ENCODE peak calls at places on chromosomes 11 and 22, in four cellular contexts. One of them, this sample, is unnamed.

GRCh38 chr11:102573851-102574250 is 43.3 kb upstream of the MMP7 start:
- DNase-seq in naive thymus-derived CD4-positive, alpha-beta T cell: no peak
- DNase-seq in stomach: no peak
- DNase-seq in prostate gland: no peak
- DNase-seq in this sample: no peak

GRCh38 chr22:46329616-46330015 is 5.9 kb upstream of the TRMU start:
- DNase-seq in naive thymus-derived CD4-positive, alpha-beta T cell: no peak
- DNase-seq in stomach: no peak
- DNase-seq in prostate gland: no peak
- DNase-seq in this sample: no peak

GRCh38 chr22:29706493-29706892 is 13.3 kb upstream of the CABP7 start:
- DNase-seq in naive thymus-derived CD4-positive, alpha-beta T cell: no peak
- DNase-seq in stomach: no peak
- DNase-seq in prostate gland: no peak
- DNase-seq in this sample: no peak

GRCh38 chr11:362642-363442 is 6.5 kb upstream of the B4GALNT4 start:
- DNase-seq in naive thymus-derived CD4-positive, alpha-beta T cell: no peak
- DNase-seq in stomach: no peak
- DNase-seq in prostate gland: no peak
- DNase-seq in this sample: no peak

GRCh38 chr11:10459029-10459970 is 4.2 kb downstream of the AMPD3 start:
- DNase-seq in naive thymus-derived CD4-positive, alpha-beta T cell: peak
- DNase-seq in stomach: no peak
- DNase-seq in prostate gland: no peak
- DNase-seq in this sample: no peak

GRCh38 chr11:8342821-8343681 is 79.4 kb upstream of the LMO1 start:
- DNase-seq in naive thymus-derived CD4-positive, alpha-beta T cell: no peak
- DNase-seq in stomach: no peak
- DNase-seq in prostate gland: no peak
- DNase-seq in this sample: no peak

GRCh38 chr22:23773247-23774113 is 831 bp downstream of the MMP11 start:
- DNase-seq in naive thymus-derived CD4-positive, alpha-beta T cell: no peak
- DNase-seq in stomach: no peak
- DNase-seq in prostate gland: no peak
- DNase-seq in this sample: no peak

GRCh38 chr22:39494471-39495120 is 7.5 kb upstream of the MIEF1 start:
- DNase-seq in naive thymus-derived CD4-positive, alpha-beta T cell: no peak
- DNase-seq in stomach: no peak
- DNase-seq in prostate gland: no peak
- DNase-seq in this sample: no peak

GRCh38 chr11:35619754-35620640 is 1.7 kb downstream of the FJX1 start:
- DNase-seq in naive thymus-derived CD4-positive, alpha-beta T cell: no peak
- DNase-seq in stomach: no peak
- DNase-seq in prostate gland: no peak
- DNase-seq in this sample: no peak

GRCh38 chr22:37274380-37274862 is 7.9 kb upstream of the CYTH4 start:
- DNase-seq in naive thymus-derived CD4-positive, alpha-beta T cell: no peak
- DNase-seq in stomach: peak
- DNase-seq in prostate gland: no peak
- DNase-seq in this sample: no peak

GRCh38 chr22:24433868-24434471 is 6.6 kb downstream of the ADORA2A start:
- DNase-seq in naive thymus-derived CD4-positive, alpha-beta T cell: no peak
- DNase-seq in stomach: no peak
- DNase-seq in prostate gland: no peak
- DNase-seq in this sample: no peak

GRCh38 chr22:32796865-32797573 is 4.5 kb upstream of the TIMP3 start:
- DNase-seq in naive thymus-derived CD4-positive, alpha-beta T cell: peak
- DNase-seq in stomach: peak
- DNase-seq in prostate gland: peak
- DNase-seq in this sample: peak

DNA sequence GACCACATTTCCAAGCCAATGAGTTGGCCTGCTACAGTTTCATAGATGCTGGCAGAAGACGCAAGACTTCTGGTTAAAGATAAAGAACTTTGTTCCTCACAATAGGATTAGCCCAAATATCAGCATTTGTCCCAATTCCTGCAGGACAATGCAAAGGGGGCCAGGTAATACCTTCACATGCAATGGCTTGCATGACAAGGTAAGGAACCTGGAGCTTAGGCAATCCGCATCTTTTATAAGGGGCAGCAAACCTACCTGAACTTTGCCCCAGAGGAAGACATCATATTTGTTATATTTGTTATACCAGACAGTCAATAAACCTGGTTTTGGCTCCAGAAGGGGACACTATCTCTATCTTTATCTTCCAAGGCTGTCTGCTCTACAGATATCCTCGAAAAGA is 5.3 kb downstream of the P2RY6 start:
- DNase-seq in naive thymus-derived CD4-positive, alpha-beta T cell: no peak
- DNase-seq in stomach: no peak
- DNase-seq in prostate gland: no peak
- DNase-seq in this sample: no peak
- H3K27ac ChIP-seq in naive thymus-derived CD4-positive, alpha-beta T cell: no peak
- H3K27ac ChIP-seq in stomach: no peak
- H3K27ac ChIP-seq in prostate gland: no peak
- H3K27ac ChIP-seq in this sample: no peak

DNA sequence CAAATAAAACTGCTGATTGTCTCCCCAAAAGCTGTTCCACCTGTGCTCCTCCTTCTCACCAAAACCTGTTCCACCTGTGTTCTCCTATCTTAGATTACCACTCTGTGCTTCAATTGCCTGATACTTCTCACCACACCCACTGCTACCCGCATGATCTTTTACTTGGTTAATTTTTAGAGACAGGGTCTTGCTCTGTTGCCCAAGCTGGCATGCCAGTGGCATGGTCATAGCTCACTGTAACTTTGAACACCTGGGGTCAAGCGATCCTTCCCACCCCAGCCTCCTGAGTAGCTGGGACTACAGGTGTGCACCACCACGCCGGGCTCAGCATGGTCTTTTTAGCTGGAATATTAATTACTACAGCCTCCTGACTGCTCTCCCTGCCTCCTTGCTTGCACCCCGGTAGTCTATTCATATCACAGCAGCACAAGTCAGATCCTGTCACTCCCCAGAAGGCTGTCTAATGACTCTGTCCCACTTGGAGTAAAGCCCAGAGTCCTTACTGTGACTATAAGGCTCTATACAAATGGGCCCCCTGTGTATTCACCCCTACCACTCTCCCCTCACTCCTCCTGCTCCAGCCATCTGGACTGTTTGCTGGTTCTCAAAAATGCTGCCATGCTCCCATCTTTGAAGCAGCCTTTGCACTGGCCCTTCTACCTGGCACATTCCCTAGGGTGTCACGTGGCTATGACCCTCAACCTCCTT is 3.5 kb downstream of the C11orf91 start:
- DNase-seq in naive thymus-derived CD4-positive, alpha-beta T cell: no peak
- DNase-seq in stomach: no peak
- DNase-seq in prostate gland: no peak
- DNase-seq in this sample: no peak
- H3K27ac ChIP-seq in naive thymus-derived CD4-positive, alpha-beta T cell: no peak
- H3K27ac ChIP-seq in stomach: peak
- H3K27ac ChIP-seq in prostate gland: no peak
- H3K27ac ChIP-seq in this sample: no peak

GRCh38 chr22:45125198-45125597 is 38.5 kb upstream of the NUP50 start:
- DNase-seq in naive thymus-derived CD4-positive, alpha-beta T cell: no peak
- DNase-seq in stomach: no peak
- DNase-seq in prostate gland: no peak
- DNase-seq in this sample: no peak
- H3K27ac ChIP-seq in naive thymus-derived CD4-positive, alpha-beta T cell: no peak
- H3K27ac ChIP-seq in stomach: no peak
- H3K27ac ChIP-seq in prostate gland: no peak
- H3K27ac ChIP-seq in this sample: no peak

DNA sequence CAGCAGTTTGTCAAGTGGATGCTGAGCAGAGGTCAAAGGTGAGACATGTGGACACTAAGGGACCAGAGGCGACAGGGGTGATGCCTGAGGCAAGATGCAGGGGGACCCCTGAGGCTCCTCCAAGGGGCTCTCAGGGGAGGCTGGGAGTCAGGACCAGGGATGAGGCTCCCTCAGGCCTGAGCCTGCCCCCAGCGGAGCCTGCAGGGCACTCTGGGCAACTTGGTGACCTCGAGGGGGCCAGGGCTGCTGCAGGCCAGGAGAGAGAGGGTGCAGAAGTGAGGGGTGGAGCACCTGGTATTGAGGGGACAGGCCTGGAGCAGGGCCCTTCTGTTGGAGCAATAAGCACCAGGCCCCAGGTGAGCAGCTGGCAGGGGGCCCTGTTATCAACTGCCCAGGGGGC is 6.1 kb downstream of the EHBP1L1 start:
- DNase-seq in naive thymus-derived CD4-positive, alpha-beta T cell: no peak
- DNase-seq in stomach: no peak
- DNase-seq in prostate gland: no peak
- DNase-seq in this sample: no peak
- H3K27ac ChIP-seq in naive thymus-derived CD4-positive, alpha-beta T cell: no peak
- H3K27ac ChIP-seq in stomach: no peak
- H3K27ac ChIP-seq in prostate gland: no peak
- H3K27ac ChIP-seq in this sample: peak

DNA sequence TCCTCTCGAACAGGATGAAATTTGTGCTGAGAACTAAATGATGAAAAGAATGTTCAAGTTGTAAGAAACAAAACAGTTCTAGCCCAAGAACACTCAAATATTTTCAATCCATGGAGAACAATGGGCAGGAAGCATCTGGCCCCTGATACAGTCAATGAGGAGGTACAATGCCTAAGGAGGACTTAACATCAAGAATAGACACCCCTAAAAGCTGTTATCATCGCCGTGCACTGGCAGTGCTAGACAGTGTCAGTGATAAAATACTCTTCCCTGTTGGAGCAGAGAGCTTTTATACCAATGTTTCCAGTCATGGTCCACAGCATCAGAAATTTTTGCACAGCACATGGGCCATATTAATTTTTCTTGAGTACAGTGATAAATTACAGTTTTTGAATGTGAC is 20.2 kb upstream of the VSTM5 start:
- DNase-seq in naive thymus-derived CD4-positive, alpha-beta T cell: no peak
- DNase-seq in stomach: no peak
- DNase-seq in prostate gland: no peak
- DNase-seq in this sample: no peak
- H3K27ac ChIP-seq in naive thymus-derived CD4-positive, alpha-beta T cell: no peak
- H3K27ac ChIP-seq in stomach: no peak
- H3K27ac ChIP-seq in prostate gland: no peak
- H3K27ac ChIP-seq in this sample: no peak